ENCODE peak calls at places on chromosomes 12 and 14, in six cellular contexts. Z is IMR-90, M is H1, L is neuronal stem cell, V is H9, K is mesenchymal stem cell. D is an unnamed sample.

GRCh38 chr14:34174973-34175372 is 224.1 kb upstream of the EGLN3 start:
- DNase-seq in Z (no peak), M (no peak), L (no peak), V (no peak), K (no peak), D (no peak)

GRCh38 chr14:68945585-68946289 is 33.4 kb downstream of the ACTN1 start:
- DNase-seq in Z (no peak), M (no peak), L (no peak), V (no peak), K (no peak), D (no peak)

GRCh38 chr14:58272589-58273372 is 25.6 kb upstream of the ARID4A start:
- DNase-seq in Z (peak; percentile 53), M (no peak), L (no peak), V (no peak), K (peak; percentile 42), D (peak; percentile 37)

GRCh38 chr12:127635838-127636237 is 631.1 kb upstream of the TMEM132C start:
- DNase-seq in Z (no peak), M (no peak), L (no peak), V (no peak), K (no peak), D (no peak)

GRCh38 chr14:103155013-103155412 is 31.8 kb downstream of the TNFAIP2 start:
- DNase-seq in Z (peak; percentile 13), M (no peak), L (no peak), V (no peak), K (peak; percentile 69), D (no peak)

GRCh38 chr14:63928744-63929174 is 76.0 kb downstream of the SYNE2 start:
- DNase-seq in Z (no peak), M (no peak), L (no peak), V (no peak), K (no peak), D (peak; percentile 49)

GRCh38 chr14:24857277-24857676 is 192.7 kb downstream of the STXBP6 start:
- DNase-seq in Z (no peak), M (no peak), L (no peak), V (no peak), K (no peak), D (no peak)

GRCh38 chr12:63079791-63080395 is 71.1 kb downstream of the AVPR1A start:
- DNase-seq in Z (no peak), M (no peak), L (no peak), V (no peak), K (no peak), D (no peak)

GRCh38 chr14:22547309-22547947 is 41.6 kb downstream of the DAD1 start:
- DNase-seq in Z (no peak), M (no peak), L (no peak), V (no peak), K (peak; percentile 61), D (no peak)

GRCh38 chr12:98423963-98424362 is 91.4 kb upstream of the TMPO start:
- DNase-seq in Z (no peak), M (no peak), L (no peak), V (no peak), K (no peak), D (no peak)

GRCh38 chr14:100062602-100063001 is 2.6 kb upstream of the EVL start:
- DNase-seq in Z (no peak), M (no peak), L (no peak), V (no peak), K (no peak), D (no peak)

GRCh38 chr12:62191747-62192485 is 68.3 kb upstream of the USP15 start:
- DNase-seq in Z (no peak), M (no peak), L (no peak), V (peak; percentile 46), K (peak; percentile 44), D (peak; percentile 59)

GRCh38 chr12:91965781-91966180 is 179.9 kb downstream of the BTG1 start:
- DNase-seq in Z (no peak), M (no peak), L (no peak), V (no peak), K (no peak), D (no peak)

GRCh38 chr12:25689996-25690501 is 137.0 kb upstream of the LMNTD1 start:
- DNase-seq in Z (no peak), M (no peak), L (no peak), V (no peak), K (no peak), D (no peak)

GRCh38 chr14:102012336-102012735 is 48.0 kb downstream of the DYNC1H1 start:
- DNase-seq in Z (no peak), M (no peak), L (no peak), V (no peak), K (no peak), D (no peak)

GRCh38 chr12:102675672-102676071 is 195.3 kb upstream of the IGF1 start:
- DNase-seq in Z (peak; percentile 13), M (no peak), L (no peak), V (no peak), K (peak; percentile 34), D (no peak)

GRCh38 chr12:68963456-68963859 is 30.5 kb upstream of the CPM start:
- DNase-seq in Z (no peak), M (no peak), L (no peak), V (no peak), K (no peak), D (no peak)

GRCh38 chr12:67068204-67068731 is 200.9 kb upstream of the CAND1 start:
- DNase-seq in Z (no peak), M (peak; percentile 7), L (peak; percentile 42), V (peak; percentile 71), K (peak; percentile 14), D (peak; percentile 72)

GRCh38 chr12:25992026-25992782 is 33.7 kb downstream of the RASSF8 start:
- DNase-seq in Z (no peak), M (no peak), L (no peak), V (no peak), K (no peak), D (no peak)

GRCh38 chr14:59585891-59586554 is 9.4 kb upstream of the CCDC175 start:
- DNase-seq in Z (peak; percentile 40), M (no peak), L (no peak), V (no peak), K (peak; percentile 82), D (no peak)

GRCh38 chr14:51544426-51544825 is 107.3 kb upstream of the FRMD6 start:
- DNase-seq in Z (peak; percentile 34), M (no peak), L (no peak), V (no peak), K (no peak), D (no peak)

GRCh38 chr12:989751-990278 is 1.2 kb upstream of the ERC1 start:
- DNase-seq in Z (peak; percentile 81), M (no peak), L (peak; percentile 21), V (no peak), K (peak; percentile 86), D (peak; percentile 43)

GRCh38 chr14:74882103-74882920 is 596 bp downstream of the DLST start:
- DNase-seq in Z (peak; percentile 41), M (no peak), L (peak; percentile 17), V (no peak), K (peak; percentile 87), D (peak; percentile 51)

GRCh38 chr14:34951286-34951685 is 31.5 kb upstream of the SRP54 start:
- DNase-seq in Z (peak; percentile 71), M (no peak), L (no peak), V (no peak), K (no peak), D (no peak)

GRCh38 chr12:52204095-52204930 is 12.5 kb upstream of the KRT80 start:
- DNase-seq in Z (peak; percentile 81), M (no peak), L (no peak), V (no peak), K (peak; percentile 67), D (no peak)

GRCh38 chr12:122948605-122949004 is 17.7 kb downstream of the ABCB9 start:
- DNase-seq in Z (no peak), M (no peak), L (no peak), V (no peak), K (no peak), D (no peak)

GRCh38 chr12:47414511-47414910 is 291.3 kb downstream of the RPAP3 start:
- DNase-seq in Z (no peak), M (no peak), L (no peak), V (no peak), K (no peak), D (peak; percentile 30)

GRCh38 chr12:119775246-119775895 is 101.7 kb downstream of the CIT start:
- DNase-seq in Z (no peak), M (no peak), L (no peak), V (peak; percentile 53), K (no peak), D (peak; percentile 34)

GRCh38 chr14:20772650-20773049 is 4.4 kb downstream of the EDDM3B start:
- DNase-seq in Z (no peak), M (no peak), L (no peak), V (no peak), K (no peak), D (peak; percentile 71)

GRCh38 chr12:124080649-124081048 is 107.6 kb downstream of the ZNF664 start:
- DNase-seq in Z (no peak), M (no peak), L (no peak), V (no peak), K (no peak), D (no peak)
- H3K4ac ChIP-seq in Z (no peak overlapping the region), M (no peak overlapping the region), L (no peak overlapping the region), V (no peak overlapping the region), K (no peak overlapping the region), D (no peak overlapping the region)

DNA sequence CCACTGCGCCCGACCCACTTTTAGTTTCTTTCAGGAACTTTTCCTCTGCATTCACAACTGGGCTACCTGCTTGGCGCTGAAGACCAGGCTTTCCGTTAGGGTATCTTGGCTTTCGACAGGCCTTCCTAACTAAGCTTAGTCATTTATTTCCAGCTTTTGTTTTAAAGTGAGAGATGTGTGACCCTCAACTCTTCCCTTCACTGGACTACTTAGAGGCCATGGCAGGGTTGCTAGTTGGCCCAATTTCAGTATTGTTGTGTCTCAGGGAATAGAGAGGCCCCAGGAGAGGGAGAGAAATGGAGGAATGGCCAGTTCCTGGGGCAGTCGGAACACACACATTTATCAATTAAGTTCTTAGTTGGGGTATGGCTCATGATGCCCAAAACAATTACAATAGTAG is 10.4 kb downstream of the MTA1 start:
- DNase-seq in Z (no peak), M (no peak), L (no peak), V (no peak), K (no peak), D (no peak)
- H3K23ac ChIP-seq in Z (no peak overlapping the region), M (no peak overlapping the region), L (no peak overlapping the region), V (no peak overlapping the region), K (no peak overlapping the region), D (no peak overlapping the region)

DNA sequence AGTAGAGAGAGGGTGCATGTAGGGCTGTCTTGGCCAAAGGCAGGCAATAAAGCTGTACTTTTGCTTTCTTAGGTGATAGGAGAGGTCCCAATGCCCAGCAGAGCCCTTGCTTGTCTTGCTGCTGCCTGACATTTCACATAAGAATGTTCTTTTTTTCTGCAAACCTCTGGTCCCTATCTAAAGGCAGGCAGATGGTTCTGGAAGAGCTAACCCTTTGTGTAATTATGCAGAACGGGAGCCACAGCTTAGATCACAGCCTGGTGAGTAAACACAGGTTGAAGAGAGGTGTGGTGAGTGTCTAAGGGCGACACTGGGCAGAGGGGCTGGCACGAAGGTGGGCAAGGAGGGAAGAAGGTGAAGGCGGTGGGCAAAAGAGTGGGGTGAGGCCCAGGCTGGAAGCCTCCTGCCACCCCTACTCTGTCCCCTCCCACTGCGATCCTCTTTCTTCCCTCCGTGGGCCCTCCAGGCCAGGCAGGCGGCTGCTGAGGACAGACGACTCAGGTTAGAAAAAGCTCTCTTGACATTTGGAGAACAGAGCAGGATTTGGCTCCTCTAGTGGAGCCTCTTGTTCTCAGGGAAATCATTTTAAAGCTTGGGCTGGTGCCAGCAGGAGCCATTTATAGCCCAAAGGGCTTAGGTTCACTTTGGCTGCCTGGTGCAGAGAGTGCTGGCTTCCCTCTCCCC is 42.8 kb downstream of the PRMT8 start:
- DNase-seq in Z (no peak), M (no peak), L (no peak), V (peak; percentile 29), K (no peak), D (peak; percentile 27)
- H2BK15ac ChIP-seq in Z (no peak overlapping the region), M (no peak overlapping the region), L (no peak overlapping the region), V (no peak overlapping the region), K (no peak overlapping the region), D (no peak overlapping the region)

GRCh38 chr14:82886670-82887069 is 1353.0 kb upstream of the SEL1L start:
- DNase-seq in Z (no peak), M (no peak), L (no peak), V (no peak), K (no peak), D (no peak)

GRCh38 chr14:82889701-82890100 is 1356.0 kb upstream of the SEL1L start:
- DNase-seq in Z (no peak), M (no peak), L (no peak), V (no peak), K (no peak), D (no peak)
- H3K4ac ChIP-seq in Z (no peak overlapping the region), M (no peak overlapping the region), L (no peak overlapping the region), V (no peak overlapping the region), K (no peak overlapping the region), D (no peak overlapping the region)

D was measured in mesendoderm.